ENCODE peak calls at places on chromosomes 4 and X, in ten cellular contexts. L, U, M, Z, G, D, V, O, A and Q are unnamed samples. For H3K4me1, the result is how much of the 10 kb centered on the place peaks cover.

GRCh38 chrX:39629001-39629400 is 468.8 kb downstream of the BCOR start:
- DNase-seq in U (no peak), O (no peak), Z (no peak), L (no peak), A (no peak), D (no peak), V (no peak), G (no peak), M (no peak), Q (no peak)

GRCh38 chr4:35151816-35152572 is 1092.3 kb downstream of the ARAP2 start:
- DNase-seq in V (no peak), O (peak), M (peak), A (no peak), Z (no peak), L (no peak), G (no peak), D (no peak), U (no peak), Q (no peak)

GRCh38 chr4:6391186-6391851 is 81.1 kb downstream of the PPP2R2C start:
- DNase-seq in L (no peak), M (no peak), O (no peak), Z (no peak), G (no peak), D (no peak), A (no peak), U (no peak), V (peak), Q (no peak)

GRCh38 chr4:3340703-3341088 is 47.9 kb downstream of the RGS12 start:
- DNase-seq in L (no peak), O (no peak), V (peak), U (no peak), A (no peak), Z (no peak), M (peak), G (no peak), D (peak), Q (no peak)

GRCh38 chr4:53855886-53856260 is 208.5 kb downstream of the CHIC2 start:
- DNase-seq in D (no peak), A (no peak), L (no peak), O (peak), V (no peak), G (no peak), U (no peak), Z (no peak), M (peak), Q (no peak)

GRCh38 chrX:15170927-15171326 is 99.0 kb downstream of the ASB9 start:
- DNase-seq in U (no peak), O (no peak), G (no peak), L (no peak), A (no peak), Z (no peak), V (no peak), D (no peak), M (no peak), Q (no peak)

GRCh38 chrX:136546369-136546768 is 14.4 kb downstream of the VGLL1 start:
- DNase-seq in L (peak), M (no peak), Z (no peak), V (no peak), A (no peak), U (peak), D (no peak), O (no peak), G (no peak), Q (no peak)

GRCh38 chrX:104510801-104511200 is 55.2 kb upstream of the IL1RAPL2 start:
- DNase-seq in A (no peak), L (no peak), U (no peak), G (no peak), M (no peak), Z (no peak), V (no peak), O (peak), D (no peak), Q (no peak)

GRCh38 chrX:103817502-103817901 is 14.6 kb downstream of the RAB9B start:
- DNase-seq in M (peak), O (peak), Z (no peak), V (no peak), A (peak), U (peak), D (no peak), L (peak), G (no peak), Q (peak)

GRCh38 chrX:129655547-129656248 is 942 bp upstream of the APLN start:
- DNase-seq in U (peak), G (no peak), O (no peak), V (no peak), L (no peak), M (no peak), Z (no peak), A (peak), D (no peak), Q (no peak)

GRCh38 chrX:139759637-139760036 is 51.7 kb upstream of the MCF2 start:
- DNase-seq in G (no peak), V (no peak), Z (no peak), L (no peak), A (peak), M (no peak), O (peak), U (no peak), D (no peak), Q (no peak)

GRCh38 chr4:145734051-145734450 is 54.1 kb downstream of the C4orf51 start:
- DNase-seq in A (no peak), V (no peak), M (no peak), G (no peak), L (no peak), D (no peak), O (peak), Z (no peak), U (no peak), Q (no peak)

GRCh38 chr4:150280081-150280950 is 202.1 kb downstream of the DCLK2 start:
- DNase-seq in A (no peak), U (no peak), Z (no peak), G (no peak), O (peak), L (no peak), M (no peak), V (no peak), D (no peak), Q (no peak)

GRCh38 chr4:77007358-77008230 is 58.0 kb downstream of the SEPTIN11 start:
- DNase-seq in D (no peak), G (no peak), L (no peak), O (peak), V (no peak), M (peak), A (no peak), Z (no peak), U (peak), Q (no peak)

GRCh38 chr4:70660106-70660505 is 6.2 kb downstream of the JCHAIN start:
- DNase-seq in V (no peak), D (no peak), M (no peak), O (no peak), U (no peak), A (no peak), G (no peak), Z (no peak), L (no peak), Q (no peak)
- H3K4me1 ChIP-seq in V (under half), D (under half), M (under half), O (under half), U (under half), A (under half), G (under half), Z (under half), L (under half), Q (under half)

DNA sequence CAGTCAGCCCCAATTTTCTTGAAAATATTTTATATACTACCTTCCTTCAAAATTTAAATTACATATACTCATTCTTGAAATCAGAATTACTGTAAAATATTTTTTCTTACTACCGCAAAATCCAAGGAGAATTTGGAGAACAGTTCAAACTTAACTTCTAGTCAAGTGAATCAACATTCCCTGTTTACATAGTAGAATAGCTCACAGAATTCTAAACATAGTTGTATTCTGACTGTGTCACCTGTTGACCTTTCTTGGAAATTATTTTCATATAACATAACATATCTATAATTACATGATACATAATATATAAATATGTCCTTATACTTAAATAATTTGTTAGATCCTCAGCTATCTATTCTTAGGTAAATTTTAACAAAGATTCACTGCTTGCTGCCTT is 31.0 kb upstream of the FGF5 start:
- DNase-seq in G (no peak), V (no peak), U (no peak), O (peak), M (no peak), Z (no peak), L (no peak), A (no peak), D (no peak), Q (no peak)
- H3K4me1 ChIP-seq in G (under half), V (under half), U (under half), O (under half), M (under half), Z (under half), L (under half), A (under half), D (under half), Q (under half)

GRCh38 chr4:168600796-168601583 is 104.1 kb downstream of the PALLD start:
- DNase-seq in V (no peak), U (no peak), A (no peak), G (no peak), Z (no peak), D (no peak), M (no peak), L (no peak), O (peak), Q (no peak)

GRCh38 chr4:168604496-168605373 is 107.9 kb downstream of the PALLD start:
- DNase-seq in D (no peak), O (peak), A (no peak), Z (no peak), G (no peak), M (no peak), L (no peak), V (no peak), U (no peak), Q (no peak)

GRCh38 chr4:168598191-168598590 is 101.3 kb downstream of the PALLD start:
- DNase-seq in V (no peak), U (no peak), Z (no peak), M (no peak), G (no peak), L (no peak), D (no peak), O (no peak), A (no peak), Q (no peak)

GRCh38 chr4:168605411-168605810 is 108.6 kb downstream of the PALLD start:
- DNase-seq in O (peak), Z (no peak), D (no peak), L (no peak), M (no peak), G (no peak), A (no peak), U (no peak), V (no peak), Q (no peak)

GRCh38 chr4:168601899-168602298 is 105.0 kb downstream of the PALLD start:
- DNase-seq in M (no peak), Z (no peak), L (no peak), A (no peak), V (no peak), U (no peak), O (peak), G (no peak), D (no peak), Q (no peak)
- H3K4me1 ChIP-seq in M (under half), Z (under half), L (under half), A (under half), V (under half), U (under half), O (under half), G (under half), D (under half), Q (under half)

GRCh38 chrX:47194388-47194787 is 759 bp downstream of the UBA1 start:
- DNase-seq in O (peak), U (peak), Z (no peak), A (peak), D (no peak), M (no peak), V (peak), L (no peak), G (no peak), Q (no peak)

GRCh38 chrX:47196098-47196497 is 2.5 kb downstream of the UBA1 start:
- DNase-seq in G (no peak), Z (no peak), O (no peak), L (no peak), D (no peak), U (no peak), A (no peak), V (no peak), M (no peak), Q (no peak)

GRCh38 chrX:47191806-47192401 is 1.7 kb upstream of the UBA1 start:
- DNase-seq in O (no peak), G (no peak), U (no peak), A (peak), D (no peak), Z (no peak), L (no peak), V (peak), M (no peak), Q (no peak)

GRCh38 chrX:47191331-47191730 is 2.3 kb upstream of the UBA1 start:
- DNase-seq in O (peak), Z (no peak), L (peak), M (peak), G (no peak), D (no peak), V (peak), U (peak), A (peak), Q (no peak)

DNA sequence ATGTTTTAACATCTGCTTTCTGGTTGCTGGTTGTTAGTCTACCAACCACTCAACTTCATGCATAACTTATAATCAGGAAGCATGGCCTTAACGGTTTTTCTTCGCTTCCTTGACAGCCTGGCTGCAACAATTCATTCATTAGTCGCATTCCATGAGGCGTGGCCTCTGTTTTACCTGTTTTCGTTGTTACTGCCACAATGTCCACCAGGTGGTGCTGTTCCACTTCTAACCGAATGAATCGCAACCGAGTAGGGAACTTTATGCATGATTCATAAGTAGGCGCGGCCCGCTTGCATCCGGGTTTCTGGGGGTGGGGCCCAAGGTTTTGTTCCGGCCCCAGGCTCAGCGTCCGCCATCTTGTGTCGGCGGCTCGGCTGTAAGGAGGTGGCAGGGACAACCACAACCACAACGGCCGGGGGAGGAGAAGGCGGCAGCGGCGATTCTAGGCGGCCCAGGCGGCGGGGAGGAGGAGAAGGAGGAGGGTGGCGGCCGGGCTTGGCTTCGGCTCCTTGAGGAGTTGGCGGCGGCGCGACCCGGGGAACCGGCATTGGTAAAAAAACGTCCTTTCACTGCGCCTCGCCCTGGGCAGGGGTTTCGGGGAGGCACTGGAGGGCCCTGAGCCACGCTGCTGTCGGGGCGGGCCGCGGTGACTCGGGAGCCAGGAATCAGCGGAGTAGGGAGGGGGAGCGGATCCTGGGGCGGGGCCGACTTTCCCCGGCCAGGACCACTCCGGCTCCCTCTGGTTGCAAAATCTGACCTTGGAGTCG is at the start of gene UBA1:
- DNase-seq in V (peak), O (peak), U (peak), Z (peak), A (peak), L (peak), D (peak), M (peak), G (peak), Q (peak)
- H3K4me1 ChIP-seq in V (under half), O (under half), U (half or more), Z (under half), A (under half), L (under half), D (under half), M (half or more), G (under half), Q (under half)

DNA sequence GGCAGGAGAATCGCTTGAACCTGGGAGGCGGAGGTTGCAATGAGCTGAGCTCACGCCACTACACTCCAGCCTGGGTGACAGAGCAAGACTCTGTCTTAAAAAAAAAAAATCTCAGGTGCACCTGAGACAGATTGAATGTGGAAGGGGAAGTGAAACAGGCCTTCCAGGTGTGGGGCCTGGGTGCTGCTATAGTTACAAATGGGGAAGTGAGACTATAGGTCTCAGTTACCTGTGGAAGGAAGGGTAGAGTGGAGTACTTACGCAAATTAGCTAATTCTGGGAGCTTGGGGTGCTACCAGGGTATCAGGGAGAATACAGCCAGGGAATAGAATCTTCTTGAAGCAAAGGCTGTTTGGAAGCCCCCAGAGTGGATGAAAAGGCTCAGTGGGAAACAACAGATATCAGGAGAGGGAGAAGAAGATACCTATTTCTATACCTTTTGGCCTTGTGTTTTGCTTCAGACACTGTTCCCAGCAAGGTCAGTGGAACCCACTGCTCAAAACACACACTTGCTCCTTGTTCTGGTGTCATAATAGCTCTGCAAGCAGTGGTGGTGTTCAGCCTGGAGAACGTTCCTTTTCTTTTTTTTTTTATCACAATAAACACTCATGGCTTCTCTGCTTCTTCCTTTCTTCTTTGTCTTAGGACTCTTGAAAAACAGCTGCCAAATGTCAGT is 7.0 kb downstream of the CD38 start:
- DNase-seq in V (no peak), Z (no peak), G (no peak), D (no peak), A (peak), M (no peak), L (no peak), O (no peak), U (no peak), Q (no peak)
- H3K4me1 ChIP-seq in V (under half), Z (under half), G (under half), D (under half), A (under half), M (under half), L (under half), O (under half), U (under half), Q (under half)

DNA sequence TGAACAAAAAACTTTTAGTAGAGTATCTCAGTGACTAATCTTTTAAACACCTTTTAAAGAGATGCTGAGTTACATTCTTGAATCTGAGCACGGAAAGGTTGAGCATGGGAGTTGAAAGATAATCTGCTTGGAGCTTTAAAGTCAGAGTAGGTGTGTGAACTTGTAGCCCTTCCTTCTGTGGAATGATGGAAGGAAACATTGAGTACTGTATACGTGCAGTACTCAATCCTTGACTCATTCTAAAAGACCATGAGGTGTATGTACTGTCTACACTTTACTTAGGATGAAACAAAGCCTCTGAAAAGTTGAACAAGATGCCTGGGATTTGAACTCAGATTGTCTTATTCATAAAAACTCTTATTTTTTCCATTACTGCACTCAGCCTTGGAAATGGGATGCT is 3.4 kb downstream of the ENOPH1 start:
- DNase-seq in G (no peak), M (no peak), D (no peak), L (no peak), U (no peak), A (no peak), O (peak), V (no peak), Z (no peak), Q (no peak)
- H3K4me1 ChIP-seq in G (under half), M (under half), D (under half), L (under half), U (half or more), A (under half), O (under half), V (under half), Z (under half), Q (under half)

DNA sequence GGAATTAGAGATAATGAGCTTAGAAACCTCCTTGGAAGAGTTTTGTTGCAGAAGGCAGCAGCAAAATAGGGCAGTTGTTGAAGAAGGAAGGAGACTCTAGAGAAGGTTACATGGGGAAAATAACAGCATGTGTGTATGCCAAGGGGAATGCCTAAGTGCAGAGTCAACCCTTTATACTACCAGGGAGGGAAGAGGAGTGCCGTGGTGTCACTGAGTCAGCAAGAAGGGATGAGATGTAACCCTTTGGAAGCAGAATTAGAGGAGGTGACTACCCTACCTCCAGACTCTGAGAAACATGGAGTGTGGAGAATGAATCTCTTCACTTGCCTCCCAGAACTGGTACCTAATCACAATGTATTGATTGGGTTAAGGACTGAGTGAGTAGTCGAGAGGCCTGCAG is 6.7 kb upstream of the GABRE start:
- DNase-seq in U (no peak), A (no peak), Z (no peak), L (no peak), G (no peak), M (no peak), D (no peak), O (no peak), V (no peak), Q (no peak)
- H3K4me1 ChIP-seq in U (under half), A (under half), Z (under half), L (under half), G (under half), M (under half), D (under half), O (under half), V (under half), Q (under half)

DNA sequence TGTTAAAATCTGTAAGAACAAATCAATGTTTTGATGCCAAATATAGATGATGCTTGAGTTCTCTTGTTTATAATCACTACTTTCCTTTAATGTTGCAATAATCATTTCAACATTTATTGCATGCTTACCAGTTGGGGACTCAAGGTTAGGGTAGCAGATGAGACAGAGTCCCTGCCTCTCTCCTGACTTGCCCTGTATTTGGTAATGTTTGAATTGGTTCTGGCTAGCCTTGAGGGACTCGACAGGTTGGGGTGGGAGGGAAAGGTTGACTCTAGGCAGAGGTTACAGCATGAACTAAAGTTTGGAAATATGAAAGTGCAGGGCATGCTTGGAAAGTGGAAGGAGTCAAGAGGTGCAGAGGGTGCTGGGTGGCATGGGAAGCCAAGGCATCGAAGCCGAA is 2.0 kb downstream of the SEC24B start:
- DNase-seq in L (no peak), A (no peak), V (no peak), M (no peak), G (no peak), Z (no peak), O (no peak), D (peak), U (no peak), Q (no peak)
- H3K4me1 ChIP-seq in L (half or more), A (half or more), V (under half), M (under half), G (under half), Z (under half), O (under half), D (under half), U (half or more), Q (under half)